ENCODE peak calls at places on chromosome 13, in four cellular contexts. One of them, this sample, is unnamed.

GRCh38 chr13:47457631-47458030 is 543.4 kb downstream of the SUCLA2 start:
- ATAC-seq in Panc1: no peak
- ATAC-seq in HepG2: no peak
- ATAC-seq in K562: no peak
- ATAC-seq in this sample: no peak

GRCh38 chr13:41708648-41709175 is 251.4 kb downstream of the RGCC start:
- ATAC-seq in HepG2: no peak
- ATAC-seq in Panc1: no peak
- ATAC-seq in K562: no peak
- ATAC-seq in this sample: peak

GRCh38 chr13:90510319-90510718 is 837.2 kb upstream of the MIR17HG start:
- ATAC-seq in HepG2: no peak
- ATAC-seq in Panc1: no peak
- ATAC-seq in K562: no peak
- ATAC-seq in this sample: no peak

GRCh38 chr13:101090287-101090686 is 326.0 kb downstream of the NALCN start:
- ATAC-seq in Panc1: no peak
- ATAC-seq in HepG2: no peak
- ATAC-seq in K562: no peak
- ATAC-seq in this sample: no peak

GRCh38 chr13:79709526-79709925 is 228.6 kb downstream of the NDFIP2 start:
- ATAC-seq in HepG2: no peak
- ATAC-seq in K562: no peak
- ATAC-seq in Panc1: no peak
- ATAC-seq in this sample: no peak

GRCh38 chr13:100154835-100155463 is 66.1 kb downstream of the PCCA start:
- ATAC-seq in HepG2: no peak
- ATAC-seq in K562: no peak
- ATAC-seq in Panc1: no peak
- ATAC-seq in this sample: no peak

GRCh38 chr13:24308488-24309020 is 826 bp upstream of the C1QTNF9 start:
- ATAC-seq in K562: no peak
- ATAC-seq in HepG2: peak
- ATAC-seq in Panc1: no peak
- ATAC-seq in this sample: no peak

GRCh38 chr13:102117175-102117830 is 284.5 kb downstream of the FGF14 start:
- ATAC-seq in K562: no peak
- ATAC-seq in HepG2: no peak
- ATAC-seq in Panc1: no peak
- ATAC-seq in this sample: no peak

GRCh38 chr13:113151745-113152707 is 6.4 kb upstream of the PROZ start:
- ATAC-seq in HepG2: peak
- ATAC-seq in K562: peak
- ATAC-seq in Panc1: peak
- ATAC-seq in this sample: peak

GRCh38 chr13:100694722-100695644 is 20.4 kb upstream of the TMTC4 start:
- ATAC-seq in HepG2: peak
- ATAC-seq in K562: peak
- ATAC-seq in Panc1: peak
- ATAC-seq in this sample: peak

GRCh38 chr13:75226755-75227435 is 255.1 kb downstream of the TBC1D4 start:
- ATAC-seq in HepG2: no peak
- ATAC-seq in K562: no peak
- ATAC-seq in Panc1: no peak
- ATAC-seq in this sample: no peak

GRCh38 chr13:43981091-43981490 is 101.4 kb downstream of the LACC1 start:
- ATAC-seq in HepG2: peak
- ATAC-seq in K562: no peak
- ATAC-seq in Panc1: no peak
- ATAC-seq in this sample: no peak

GRCh38 chr13:48236528-48237353 is 3.7 kb downstream of the ITM2B start:
- ATAC-seq in Panc1: no peak
- ATAC-seq in K562: no peak
- ATAC-seq in HepG2: no peak
- ATAC-seq in this sample: peak

GRCh38 chr13:67226686-67227085 is 3.5 kb downstream of the PCDH9 start:
- ATAC-seq in Panc1: no peak
- ATAC-seq in HepG2: no peak
- ATAC-seq in K562: no peak
- ATAC-seq in this sample: no peak

GRCh38 chr13:30340367-30341184 is 33.2 kb upstream of the KATNAL1 start:
- ATAC-seq in HepG2: no peak
- ATAC-seq in Panc1: peak
- ATAC-seq in K562: peak
- ATAC-seq in this sample: peak

GRCh38 chr13:29436291-29436690 is 159.2 kb downstream of the SLC7A1 start:
- ATAC-seq in K562: no peak
- ATAC-seq in HepG2: no peak
- ATAC-seq in Panc1: no peak
- ATAC-seq in this sample: no peak

GRCh38 chr13:73429691-73430090 is 370.9 kb downstream of the KLF5 start:
- ATAC-seq in K562: no peak
- ATAC-seq in Panc1: no peak
- ATAC-seq in HepG2: no peak
- ATAC-seq in this sample: no peak

GRCh38 chr13:23901365-23901764 is 4.1 kb upstream of the C1QTNF9B start:
- ATAC-seq in HepG2: peak
- ATAC-seq in Panc1: no peak
- ATAC-seq in K562: no peak
- ATAC-seq in this sample: no peak

GRCh38 chr13:92578358-92578757 is 648.2 kb upstream of the GPC6 start:
- ATAC-seq in Panc1: no peak
- ATAC-seq in K562: no peak
- ATAC-seq in HepG2: no peak
- ATAC-seq in this sample: no peak

GRCh38 chr13:38849316-38849715 is 141.3 kb downstream of the STOML3 start:
- ATAC-seq in Panc1: no peak
- ATAC-seq in HepG2: no peak
- ATAC-seq in K562: no peak
- ATAC-seq in this sample: no peak

GRCh38 chr13:23881408-23881785 is 7.8 kb downstream of the MIPEP start:
- ATAC-seq in K562: no peak
- ATAC-seq in Panc1: no peak
- ATAC-seq in HepG2: no peak
- ATAC-seq in this sample: no peak

GRCh38 chr13:42905542-42905941 is 86.5 kb downstream of the EPSTI1 start:
- ATAC-seq in K562: no peak
- ATAC-seq in HepG2: no peak
- ATAC-seq in Panc1: no peak
- ATAC-seq in this sample: no peak

DNA sequence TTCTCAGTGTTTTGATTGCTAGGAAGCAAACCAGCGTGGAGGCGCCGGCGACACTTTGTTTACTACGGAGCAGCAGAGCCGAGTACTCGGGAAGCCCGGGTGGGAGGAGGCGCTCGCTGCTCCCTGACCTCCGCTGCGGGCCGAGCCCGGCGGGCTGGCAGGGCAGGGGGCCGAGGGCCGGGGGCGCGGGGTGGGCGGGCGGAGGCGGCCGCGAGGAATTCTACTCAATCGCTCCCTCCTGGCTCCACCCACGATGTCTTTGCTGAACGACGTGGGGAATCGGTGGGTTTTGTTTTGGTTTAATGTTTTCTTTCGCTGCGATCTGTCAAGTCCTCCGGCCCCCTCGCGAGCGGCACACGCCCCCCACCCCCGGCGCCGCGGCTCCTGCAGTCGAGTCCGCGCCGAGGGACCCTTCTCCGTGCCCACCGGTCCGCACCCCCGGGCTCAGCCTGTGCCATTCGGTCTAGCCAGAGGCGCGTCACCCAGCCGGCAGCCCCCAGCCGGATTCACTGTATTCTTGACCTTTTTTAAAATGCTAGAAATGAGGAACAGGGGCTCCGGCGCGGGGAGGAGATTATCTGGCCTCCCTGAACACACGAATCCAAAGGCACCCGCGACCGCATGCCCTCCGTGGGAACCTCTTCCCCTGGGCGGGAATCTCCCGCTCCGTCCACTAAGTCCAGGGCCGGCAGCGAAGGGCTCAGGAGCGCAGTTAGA is 622 bp upstream of the FOXO1 start:
- ATAC-seq in K562: peak
- ATAC-seq in Panc1: peak
- ATAC-seq in HepG2: peak
- ATAC-seq in this sample: peak
- H3K27ac ChIP-seq in K562: no peak
- H3K27ac ChIP-seq in Panc1: no peak
- H3K27ac ChIP-seq in HepG2: peak
- H3K27ac ChIP-seq in this sample: peak

GRCh38 chr13:77000475-77000874 is 8.6 kb downstream of the CLN5 start:
- ATAC-seq in HepG2: no peak
- ATAC-seq in Panc1: no peak
- ATAC-seq in K562: no peak
- ATAC-seq in this sample: no peak
- TF ChIP-seq POLR2AphosphoS5 in HepG2: no peak
- TF ChIP-seq POLR2AphosphoS5 in Panc1: no peak
- TF ChIP-seq POLR2AphosphoS5 in K562: no peak
- TF ChIP-seq POLR2AphosphoS5 in this sample: no peak

DNA sequence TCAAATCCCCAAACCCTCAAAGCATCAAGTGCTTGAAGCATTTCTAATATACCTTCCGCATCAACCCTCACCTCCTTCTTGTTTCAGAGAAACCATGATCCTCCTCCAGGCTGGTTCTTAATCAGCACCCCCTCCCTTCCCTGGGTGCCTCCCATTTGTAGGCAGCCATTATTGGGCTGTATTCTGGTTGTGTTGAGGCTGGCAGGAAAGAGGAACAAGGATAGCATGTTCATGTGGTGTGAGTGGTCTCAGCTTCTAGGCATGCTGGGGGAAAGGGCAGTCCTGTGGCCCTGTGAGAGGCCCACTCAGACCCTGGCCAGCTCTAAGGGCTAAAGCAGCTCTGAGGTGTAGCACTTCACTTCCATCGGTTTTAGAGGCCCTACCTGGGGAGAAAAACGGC is 18.9 kb upstream of the TRIM13 start:
- ATAC-seq in Panc1: no peak
- ATAC-seq in K562: no peak
- ATAC-seq in HepG2: peak
- ATAC-seq in this sample: no peak
- H3K27ac ChIP-seq in Panc1: no peak
- H3K27ac ChIP-seq in K562: no peak
- H3K27ac ChIP-seq in HepG2: no peak
- H3K27ac ChIP-seq in this sample: no peak

GRCh38 chr13:85525411-85525810 is 273.8 kb downstream of the SLITRK6 start:
- ATAC-seq in K562: no peak
- ATAC-seq in HepG2: no peak
- ATAC-seq in Panc1: no peak
- ATAC-seq in this sample: no peak

GRCh38 chr13:85519363-85519762 is 279.9 kb downstream of the SLITRK6 start:
- ATAC-seq in HepG2: no peak
- ATAC-seq in K562: no peak
- ATAC-seq in Panc1: no peak
- ATAC-seq in this sample: no peak

GRCh38 chr13:85521586-85521985 is 277.6 kb downstream of the SLITRK6 start:
- ATAC-seq in K562: no peak
- ATAC-seq in HepG2: no peak
- ATAC-seq in Panc1: no peak
- ATAC-seq in this sample: no peak

DNA sequence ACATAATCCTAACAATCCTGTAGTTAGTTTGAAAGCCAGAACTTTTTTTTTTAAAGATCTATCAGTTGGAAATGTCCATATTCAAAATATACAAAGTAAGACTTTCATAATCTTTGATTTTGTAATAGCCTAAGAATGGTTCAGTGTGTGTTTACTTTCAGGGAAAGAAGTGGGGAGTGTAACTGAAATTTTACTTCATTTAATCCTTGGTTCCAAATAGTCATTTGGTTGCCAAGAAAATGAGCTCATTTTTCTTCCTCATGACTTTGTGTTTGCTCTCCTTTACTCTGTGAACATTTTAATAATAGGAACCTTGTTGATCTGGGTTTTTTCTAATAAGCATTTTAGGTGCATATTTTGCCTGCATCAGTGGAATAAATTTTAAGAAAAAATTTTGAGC is 278.8 kb downstream of the SLITRK6 start:
- ATAC-seq in HepG2: no peak
- ATAC-seq in K562: no peak
- ATAC-seq in Panc1: no peak
- ATAC-seq in this sample: peak
- TF ChIP-seq POLR2AphosphoS5 in HepG2: no peak
- TF ChIP-seq POLR2AphosphoS5 in K562: no peak
- TF ChIP-seq POLR2AphosphoS5 in Panc1: no peak
- TF ChIP-seq POLR2AphosphoS5 in this sample: peak

GRCh38 chr13:111046590-111047141 is 68.4 kb upstream of the ARHGEF7 start:
- ATAC-seq in K562: peak
- ATAC-seq in HepG2: peak
- ATAC-seq in Panc1: no peak
- ATAC-seq in this sample: peak
- H3K27ac ChIP-seq in K562: peak
- H3K27ac ChIP-seq in HepG2: no peak
- H3K27ac ChIP-seq in Panc1: no peak
- H3K27ac ChIP-seq in this sample: no peak